ENCODE peak calls at places on chromosomes 12 and 14, in nine cellular contexts. One of them, this sample, is unnamed. For H3K4me1, the result is how much of the 10 kb centered on the place peaks cover.

GRCh38 chr12:89821901-89822300 is 113.3 kb upstream of the ATP2B1 start:
- DNase-seq in IMR-90: no peak
- DNase-seq in transverse colon: no peak
- DNase-seq in HepG2: no peak
- DNase-seq in ovary: no peak
- DNase-seq in tibial nerve: no peak
- DNase-seq in testis: no peak
- DNase-seq in A549: no peak
- DNase-seq in HCT116: no peak
- DNase-seq in this sample: no peak

GRCh38 chr14:36515105-36515593 is 4.9 kb downstream of the NKX2-1 start:
- DNase-seq in HCT116: no peak
- DNase-seq in IMR-90: no peak
- DNase-seq in tibial nerve: no peak
- DNase-seq in HepG2: no peak
- DNase-seq in testis: no peak
- DNase-seq in ovary: no peak
- DNase-seq in A549: no peak
- DNase-seq in transverse colon: no peak
- DNase-seq in this sample: no peak

GRCh38 chr14:55427439-55427838 is 13.0 kb downstream of the TBPL2 start:
- DNase-seq in ovary: no peak
- DNase-seq in tibial nerve: no peak
- DNase-seq in HCT116: peak
- DNase-seq in testis: no peak
- DNase-seq in IMR-90: no peak
- DNase-seq in HepG2: no peak
- DNase-seq in A549: no peak
- DNase-seq in transverse colon: no peak
- DNase-seq in this sample: no peak

GRCh38 chr14:100575266-100575995 is 11.8 kb downstream of the BEGAIN start:
- DNase-seq in transverse colon: no peak
- DNase-seq in testis: no peak
- DNase-seq in A549: no peak
- DNase-seq in HCT116: no peak
- DNase-seq in tibial nerve: no peak
- DNase-seq in ovary: peak
- DNase-seq in HepG2: no peak
- DNase-seq in IMR-90: no peak
- DNase-seq in this sample: no peak

GRCh38 chr12:15323530-15323929 is 1.2 kb downstream of the PTPRO start:
- DNase-seq in A549: no peak
- DNase-seq in HepG2: no peak
- DNase-seq in transverse colon: no peak
- DNase-seq in tibial nerve: no peak
- DNase-seq in ovary: no peak
- DNase-seq in HCT116: no peak
- DNase-seq in testis: no peak
- DNase-seq in IMR-90: no peak
- DNase-seq in this sample: no peak

GRCh38 chr12:29582156-29582555 is 84.7 kb upstream of the OVCH1 start:
- DNase-seq in HCT116: no peak
- DNase-seq in IMR-90: no peak
- DNase-seq in transverse colon: no peak
- DNase-seq in A549: no peak
- DNase-seq in ovary: no peak
- DNase-seq in testis: no peak
- DNase-seq in HepG2: no peak
- DNase-seq in tibial nerve: no peak
- DNase-seq in this sample: no peak

GRCh38 chr12:104519190-104519857 is 62.6 kb downstream of the CHST11 start:
- DNase-seq in HepG2: no peak
- DNase-seq in testis: no peak
- DNase-seq in tibial nerve: no peak
- DNase-seq in transverse colon: no peak
- DNase-seq in IMR-90: no peak
- DNase-seq in HCT116: no peak
- DNase-seq in ovary: no peak
- DNase-seq in A549: no peak
- DNase-seq in this sample: no peak

GRCh38 chr14:23544511-23545447 is 6.8 kb downstream of the ZFHX2 start:
- DNase-seq in A549: no peak
- DNase-seq in HepG2: no peak
- DNase-seq in testis: no peak
- DNase-seq in IMR-90: no peak
- DNase-seq in HCT116: no peak
- DNase-seq in transverse colon: peak
- DNase-seq in ovary: no peak
- DNase-seq in tibial nerve: no peak
- DNase-seq in this sample: no peak

GRCh38 chr12:6768385-6769002 is 2.3 kb downstream of the PTMS start:
- DNase-seq in A549: no peak
- DNase-seq in IMR-90: peak
- DNase-seq in HepG2: no peak
- DNase-seq in tibial nerve: no peak
- DNase-seq in ovary: peak
- DNase-seq in HCT116: no peak
- DNase-seq in testis: no peak
- DNase-seq in transverse colon: no peak
- DNase-seq in this sample: peak

GRCh38 chr12:6767301-6767591 is 1.1 kb downstream of the PTMS start:
- DNase-seq in testis: no peak
- DNase-seq in transverse colon: no peak
- DNase-seq in HepG2: no peak
- DNase-seq in HCT116: no peak
- DNase-seq in ovary: peak
- DNase-seq in tibial nerve: no peak
- DNase-seq in A549: no peak
- DNase-seq in IMR-90: no peak
- DNase-seq in this sample: no peak

GRCh38 chr12:6766651-6767300 is 613 bp downstream of the PTMS start:
- DNase-seq in A549: peak
- DNase-seq in IMR-90: peak
- DNase-seq in ovary: peak
- DNase-seq in testis: peak
- DNase-seq in tibial nerve: peak
- DNase-seq in HCT116: no peak
- DNase-seq in transverse colon: peak
- DNase-seq in HepG2: peak
- DNase-seq in this sample: peak

GRCh38 chr12:6769003-6769389 is 2.8 kb downstream of the PTMS start:
- DNase-seq in IMR-90: peak
- DNase-seq in ovary: peak
- DNase-seq in tibial nerve: no peak
- DNase-seq in transverse colon: peak
- DNase-seq in A549: peak
- DNase-seq in HepG2: no peak
- DNase-seq in HCT116: no peak
- DNase-seq in testis: peak
- DNase-seq in this sample: peak

GRCh38 chr12:6767592-6768384 is 1.6 kb downstream of the PTMS start:
- DNase-seq in tibial nerve: no peak
- DNase-seq in testis: peak
- DNase-seq in A549: no peak
- DNase-seq in IMR-90: peak
- DNase-seq in HepG2: peak
- DNase-seq in transverse colon: no peak
- DNase-seq in HCT116: no peak
- DNase-seq in ovary: peak
- DNase-seq in this sample: peak
- TF ChIP-seq POLR2A in tibial nerve: no peak
- TF ChIP-seq POLR2A in testis: no peak
- TF ChIP-seq POLR2A in A549: no peak
- TF ChIP-seq POLR2A in IMR-90: no peak
- TF ChIP-seq POLR2A in HepG2: peak
- TF ChIP-seq POLR2A in transverse colon: no peak
- TF ChIP-seq POLR2A in HCT116: no peak
- TF ChIP-seq POLR2A in ovary: no peak
- TF ChIP-seq POLR2A in this sample: no peak

GRCh38 chr12:123095074-123095694 is 55.7 kb downstream of the PITPNM2 start:
- DNase-seq in HepG2: no peak
- DNase-seq in HCT116: no peak
- DNase-seq in A549: no peak
- DNase-seq in ovary: no peak
- DNase-seq in IMR-90: no peak
- DNase-seq in tibial nerve: no peak
- DNase-seq in testis: no peak
- DNase-seq in transverse colon: no peak
- DNase-seq in this sample: no peak

GRCh38 chr12:123091230-123091629 is 59.7 kb downstream of the PITPNM2 start:
- DNase-seq in IMR-90: no peak
- DNase-seq in testis: no peak
- DNase-seq in ovary: no peak
- DNase-seq in HepG2: no peak
- DNase-seq in A549: no peak
- DNase-seq in tibial nerve: no peak
- DNase-seq in transverse colon: no peak
- DNase-seq in HCT116: no peak
- DNase-seq in this sample: no peak

GRCh38 chr12:123094349-123095073 is 56.4 kb downstream of the PITPNM2 start:
- DNase-seq in IMR-90: peak
- DNase-seq in A549: peak
- DNase-seq in testis: peak
- DNase-seq in HCT116: peak
- DNase-seq in ovary: peak
- DNase-seq in transverse colon: peak
- DNase-seq in HepG2: peak
- DNase-seq in tibial nerve: peak
- DNase-seq in this sample: peak

GRCh38 chr12:123091756-123092155 is 59.1 kb downstream of the PITPNM2 start:
- DNase-seq in ovary: no peak
- DNase-seq in transverse colon: no peak
- DNase-seq in tibial nerve: no peak
- DNase-seq in HepG2: no peak
- DNase-seq in IMR-90: no peak
- DNase-seq in HCT116: no peak
- DNase-seq in A549: no peak
- DNase-seq in testis: no peak
- DNase-seq in this sample: no peak

DNA sequence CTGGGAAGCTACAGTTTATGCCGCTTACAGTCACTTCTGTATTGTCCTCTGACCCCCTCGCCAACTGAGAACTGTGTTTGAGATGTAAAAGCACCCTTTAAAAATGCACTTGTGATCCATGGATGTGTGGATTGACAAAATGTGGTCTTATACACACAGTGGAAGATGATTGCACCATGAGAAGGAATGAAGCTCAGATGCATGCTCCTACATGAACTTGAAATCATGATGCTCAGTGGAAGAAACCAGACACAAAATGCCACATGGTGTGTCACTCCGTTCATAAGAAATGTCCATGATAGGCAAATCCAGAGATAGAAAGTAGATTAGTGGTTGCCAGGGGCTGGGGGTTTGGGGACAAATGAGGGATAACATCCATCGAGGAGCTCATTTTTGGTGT is 58.0 kb downstream of the PITPNM2 start:
- DNase-seq in A549: no peak
- DNase-seq in HCT116: no peak
- DNase-seq in testis: no peak
- DNase-seq in ovary: no peak
- DNase-seq in IMR-90: no peak
- DNase-seq in tibial nerve: no peak
- DNase-seq in HepG2: no peak
- DNase-seq in transverse colon: no peak
- DNase-seq in this sample: no peak
- H3K4me1 ChIP-seq in A549: half or more
- H3K4me1 ChIP-seq in HCT116: under half
- H3K4me1 ChIP-seq in testis: under half
- H3K4me1 ChIP-seq in ovary: under half
- H3K4me1 ChIP-seq in IMR-90: under half
- H3K4me1 ChIP-seq in tibial nerve: under half
- H3K4me1 ChIP-seq in HepG2: half or more
- H3K4me1 ChIP-seq in transverse colon: under half
- H3K4me1 ChIP-seq in this sample: under half

DNA sequence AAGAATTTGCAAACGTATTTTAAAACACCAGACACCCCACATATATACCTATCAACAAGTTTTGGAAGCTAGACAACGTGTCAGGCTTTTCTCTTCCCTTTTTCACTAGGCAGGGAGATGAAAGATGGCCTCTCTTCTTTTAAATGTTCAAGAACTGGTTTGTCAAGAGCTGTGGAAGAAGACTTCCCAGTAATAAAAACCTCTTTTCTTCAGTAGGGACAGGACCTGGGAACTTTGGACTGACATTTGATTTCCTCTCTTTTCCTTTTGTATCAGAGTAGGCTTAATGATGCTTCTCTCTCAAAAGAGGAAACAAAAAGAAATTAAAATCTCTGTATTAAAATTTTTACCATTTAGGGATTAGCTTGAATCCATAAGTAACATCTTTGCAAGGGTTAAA is 49.6 kb downstream of the SPATS2 start:
- DNase-seq in transverse colon: no peak
- DNase-seq in HCT116: no peak
- DNase-seq in tibial nerve: no peak
- DNase-seq in A549: no peak
- DNase-seq in ovary: no peak
- DNase-seq in HepG2: no peak
- DNase-seq in IMR-90: no peak
- DNase-seq in testis: no peak
- DNase-seq in this sample: no peak
- TF ChIP-seq CTCF in transverse colon: no peak
- TF ChIP-seq CTCF in HCT116: no peak
- TF ChIP-seq CTCF in tibial nerve: no peak
- TF ChIP-seq CTCF in A549: no peak
- TF ChIP-seq CTCF in ovary: no peak
- TF ChIP-seq CTCF in HepG2: no peak
- TF ChIP-seq CTCF in IMR-90: no peak
- TF ChIP-seq CTCF in testis: no peak
- TF ChIP-seq CTCF in this sample: no peak

DNA sequence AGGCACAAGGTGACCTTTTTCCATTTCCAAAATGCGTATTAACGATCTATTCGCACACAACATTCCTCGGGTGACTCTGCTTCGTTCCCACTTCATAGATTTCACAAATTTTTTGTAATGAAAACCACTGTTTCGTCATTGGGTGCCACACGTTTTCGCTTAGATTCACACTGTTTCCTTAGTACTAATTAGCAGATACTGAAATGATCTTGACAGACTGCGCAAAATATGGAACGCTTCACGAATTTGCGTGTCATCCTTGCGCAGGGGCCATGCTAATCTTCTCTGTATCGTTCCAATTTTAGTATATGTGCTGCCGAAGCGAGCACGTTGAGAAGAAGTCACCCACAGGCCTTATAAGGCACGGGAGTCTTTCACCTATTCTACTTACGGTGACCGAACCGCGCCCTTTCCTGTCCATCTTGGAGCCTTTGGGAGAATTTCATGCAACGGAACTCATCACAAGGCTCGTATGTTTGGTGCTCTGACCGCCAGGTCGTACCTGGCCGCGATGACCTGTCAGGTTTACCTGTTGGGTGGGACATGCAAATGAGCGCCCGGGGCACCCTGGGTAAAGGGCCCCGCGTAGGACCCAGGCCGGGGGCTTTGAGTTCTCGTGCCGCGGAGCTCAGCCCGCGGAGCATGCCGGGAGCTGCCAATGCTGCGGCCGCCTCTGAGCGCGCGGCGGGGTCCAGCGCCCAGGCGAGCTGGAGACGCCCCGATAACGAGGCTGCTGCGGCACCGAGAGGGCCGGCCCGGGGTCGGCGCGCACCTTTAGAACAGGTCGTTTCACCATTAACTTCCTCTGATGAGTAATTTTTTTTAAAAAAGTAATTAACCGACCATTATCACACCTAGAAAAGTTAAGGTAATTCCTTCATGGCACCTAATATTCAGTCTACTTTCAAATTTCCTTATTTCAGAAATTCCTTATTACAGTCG is at the start of gene RNU6-8:
- DNase-seq in IMR-90: peak
- DNase-seq in HepG2: peak
- DNase-seq in HCT116: peak
- DNase-seq in transverse colon: peak
- DNase-seq in testis: peak
- DNase-seq in ovary: peak
- DNase-seq in tibial nerve: peak
- DNase-seq in A549: peak
- DNase-seq in this sample: peak
- TF ChIP-seq POLR2A in IMR-90: no peak
- TF ChIP-seq POLR2A in HepG2: peak
- TF ChIP-seq POLR2A in HCT116: peak
- TF ChIP-seq POLR2A in transverse colon: peak
- TF ChIP-seq POLR2A in testis: no peak
- TF ChIP-seq POLR2A in ovary: peak
- TF ChIP-seq POLR2A in tibial nerve: no peak
- TF ChIP-seq POLR2A in A549: peak
- TF ChIP-seq POLR2A in this sample: peak